ENCODE peak calls at places on chromosomes 1 and 21, in eight cellular contexts. O is heart right ventricle; M is lung; L is CD8-positive, alpha-beta memory T cell; T is H7; J is BJ; N is thoracic aorta; S is lower lobe of right lung. C is an unnamed sample.

GRCh38 chr1:20665736-20666135 is 4.6 kb upstream of the DDOST start:
- DNase-seq in O (no peak), M (no peak), L (no peak), T (no peak), J (no peak), N (no peak), S (no peak), C (no peak)

GRCh38 chr1:228502522-228502921 is 15.3 kb downstream of the RNF187 start:
- DNase-seq in O (no peak), M (peak; percentile 24), L (no peak), T (no peak), J (no peak), N (no peak), S (no peak), C (no peak)

GRCh38 chr1:193421487-193421886 is 235.1 kb upstream of the B3GALT2 start:
- DNase-seq in O (no peak), M (no peak), L (no peak), T (no peak), J (no peak), N (no peak), S (no peak), C (no peak)

GRCh38 chr1:229158317-229159294 is 112.3 kb upstream of the RAB4A start:
- DNase-seq in O (no peak), M (peak; percentile 45), L (no peak), T (no peak), J (no peak), N (no peak), S (peak; percentile 58), C (no peak)

GRCh38 chr1:158179301-158180041 is 1.2 kb upstream of the CD1D start:
- DNase-seq in O (no peak), M (no peak), L (no peak), T (no peak), J (no peak), N (no peak), S (no peak), C (peak; percentile 86)

GRCh38 chr1:98316286-98316685 is 345.2 kb upstream of the SNX7 start:
- DNase-seq in O (no peak), M (no peak), L (no peak), T (no peak), J (no peak), N (no peak), S (no peak), C (no peak)

GRCh38 chr1:215133532-215133931 is 51.0 kb downstream of the KCNK2 start:
- DNase-seq in O (no peak), M (no peak), L (no peak), T (no peak), J (no peak), N (no peak), S (no peak), C (no peak)

GRCh38 chr21:38965910-38966504 is 160.3 kb downstream of the ETS2 start:
- DNase-seq in O (no peak), M (peak; percentile 88), L (no peak), T (peak; percentile 83), J (no peak), N (no peak), S (peak; percentile 80), C (no peak)

GRCh38 chr1:41642922-41643321 is 158.4 kb upstream of the EDN2 start:
- DNase-seq in O (no peak), M (no peak), L (no peak), T (no peak), J (no peak), N (no peak), S (no peak), C (no peak)

GRCh38 chr1:18100493-18101063 is 7.0 kb upstream of the IGSF21 start:
- DNase-seq in O (peak; percentile 32), M (peak; percentile 58), L (peak; percentile 27), T (peak; percentile 83), J (peak; percentile 4), N (peak; percentile 51), S (no peak), C (peak; percentile 58)

GRCh38 chr1:206578959-206579358 is 33.3 kb downstream of the EIF2D start:
- DNase-seq in O (no peak), M (no peak), L (no peak), T (no peak), J (no peak), N (no peak), S (no peak), C (no peak)

GRCh38 chr1:54297596-54298283 is 97.8 kb downstream of the MRPL37 start:
- DNase-seq in O (no peak), M (no peak), L (no peak), T (no peak), J (no peak), N (no peak), S (no peak), C (no peak)

GRCh38 chr1:40594187-40594531 is 62.7 kb downstream of the ZNF684 start:
- DNase-seq in O (no peak), M (no peak), L (no peak), T (no peak), J (no peak), N (no peak), S (no peak), C (no peak)

GRCh38 chr1:99781798-99782197 is 15.4 kb upstream of the FRRS1 start:
- DNase-seq in O (peak; percentile 31), M (no peak), L (no peak), T (no peak), J (no peak), N (no peak), S (no peak), C (no peak)

GRCh38 chr1:99784809-99785255 is 18.4 kb upstream of the FRRS1 start:
- DNase-seq in O (no peak), M (no peak), L (peak; percentile 42), T (no peak), J (no peak), N (no peak), S (no peak), C (peak; percentile 9)

GRCh38 chr1:99782920-99783319 is 16.5 kb upstream of the FRRS1 start:
- DNase-seq in O (no peak), M (no peak), L (no peak), T (no peak), J (no peak), N (no peak), S (no peak), C (no peak)

GRCh38 chr1:99782397-99782796 is 16.0 kb upstream of the FRRS1 start:
- DNase-seq in O (no peak), M (no peak), L (no peak), T (no peak), J (no peak), N (no peak), S (no peak), C (no peak)

DNA sequence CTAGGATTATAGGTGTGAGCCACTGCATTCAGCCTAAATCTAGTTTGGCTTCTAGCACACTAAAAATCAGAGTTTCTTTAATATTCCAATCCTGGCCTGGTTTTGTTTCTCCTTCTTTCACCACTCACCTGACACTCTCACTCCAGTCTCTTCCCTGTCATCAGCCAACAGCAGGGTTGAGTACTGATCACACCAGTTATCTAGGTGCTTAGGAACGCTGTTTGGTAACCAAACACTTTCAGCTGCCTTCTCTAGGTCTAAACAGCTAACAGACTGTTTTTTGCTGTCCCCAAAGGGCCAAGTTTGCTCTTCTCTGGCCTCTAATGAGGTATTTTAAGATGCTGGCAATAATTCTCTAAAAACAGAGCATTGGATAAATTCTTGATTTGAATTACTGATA is 17.7 kb upstream of the FRRS1 start:
- DNase-seq in O (no peak), M (no peak), L (no peak), T (no peak), J (no peak), N (no peak), S (no peak), C (no peak)
- H3K4me3 ChIP-seq in O (no peak overlapping the region), M (no peak overlapping the region), L (peak overlapping the region; percentile 27), T (no peak overlapping the region), J (no peak overlapping the region), N (no peak overlapping the region), S (no peak overlapping the region), C (no peak overlapping the region)

DNA sequence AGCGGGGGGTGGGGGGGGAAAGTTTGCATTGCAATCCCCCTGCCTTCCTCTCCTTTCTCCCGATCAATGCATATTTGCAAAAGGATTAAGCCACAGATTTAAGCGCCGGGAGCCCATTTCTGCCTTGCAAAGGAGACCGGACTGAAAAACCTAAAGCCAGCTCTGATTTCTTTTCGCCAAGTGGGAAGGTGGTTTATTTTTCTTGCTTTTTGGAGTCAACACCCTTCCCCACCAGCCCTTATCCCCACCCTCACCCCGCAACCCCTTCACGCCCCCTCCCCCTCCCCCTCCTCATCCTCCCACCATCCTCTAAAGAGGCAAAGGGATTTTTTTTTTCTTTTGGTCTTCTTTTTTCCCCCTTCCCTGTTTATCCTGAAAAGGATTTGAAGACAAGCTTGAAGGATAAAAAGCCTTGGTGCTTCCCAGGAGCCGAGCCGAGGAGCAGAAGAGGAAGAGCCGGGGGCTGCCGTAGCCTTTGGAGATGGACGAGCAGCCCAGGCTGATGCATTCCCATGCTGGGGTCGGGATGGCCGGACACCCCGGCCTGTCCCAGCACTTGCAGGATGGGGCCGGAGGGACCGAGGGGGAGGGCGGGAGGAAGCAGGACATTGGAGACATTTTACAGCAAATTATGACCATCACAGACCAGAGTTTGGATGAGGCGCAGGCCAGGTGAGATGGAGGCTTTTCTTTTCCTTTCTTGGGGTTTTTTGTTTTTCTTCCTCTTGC is 522 bp downstream of the PBX1 start:
- DNase-seq in O (peak; percentile 49), M (peak; percentile 39), L (no peak), T (peak; percentile 65), J (no peak), N (no peak), S (peak; percentile 51), C (no peak)
- H3K4me3 ChIP-seq in O (peak overlapping the region; percentile 74), M (peak overlapping the region; percentile 71), L (peak overlapping the region; percentile 23), T (peak overlapping the region; percentile 90), J (peak overlapping the region; percentile 83), N (peak overlapping the region; percentile 92), S (peak overlapping the region; percentile 69), C (peak overlapping the region; percentile 53)

DNA sequence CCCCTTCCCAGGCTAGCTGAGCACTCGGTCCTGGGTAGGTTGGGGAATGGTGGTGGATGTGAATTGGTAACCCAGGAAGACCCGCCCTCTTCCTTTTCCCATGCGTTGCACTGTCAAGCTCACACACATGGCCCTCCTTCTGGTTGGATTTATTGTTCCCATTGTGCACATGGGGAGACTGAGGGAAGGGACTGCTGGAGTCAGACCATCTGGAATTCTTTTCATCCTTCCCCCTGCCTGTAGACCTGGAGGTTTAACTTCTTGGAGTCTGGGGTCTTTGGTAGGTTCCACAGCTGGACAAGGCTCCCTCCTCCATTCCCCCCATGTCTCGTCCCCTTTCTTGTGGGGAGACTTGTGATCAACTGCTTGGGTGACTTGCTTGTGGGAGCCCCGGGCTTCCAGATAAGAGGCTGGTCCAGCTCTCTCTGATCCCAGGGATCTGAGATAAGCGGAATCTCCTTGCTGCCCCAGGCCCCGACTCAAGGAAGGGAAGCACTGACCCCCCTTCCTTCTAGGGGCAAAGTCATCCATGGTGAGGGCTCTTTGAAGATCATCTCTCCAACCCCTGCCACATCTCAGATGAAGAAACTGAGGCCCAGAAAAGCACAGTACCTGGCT is 55.7 kb upstream of the SYNC start:
- DNase-seq in O (no peak), M (no peak), L (no peak), T (no peak), J (no peak), N (no peak), S (no peak), C (no peak)
- H3K4me3 ChIP-seq in O (no peak overlapping the region), M (no peak overlapping the region), L (no peak overlapping the region), T (no peak overlapping the region), J (no peak overlapping the region), N (no peak overlapping the region), S (no peak overlapping the region), C (no peak overlapping the region)

DNA sequence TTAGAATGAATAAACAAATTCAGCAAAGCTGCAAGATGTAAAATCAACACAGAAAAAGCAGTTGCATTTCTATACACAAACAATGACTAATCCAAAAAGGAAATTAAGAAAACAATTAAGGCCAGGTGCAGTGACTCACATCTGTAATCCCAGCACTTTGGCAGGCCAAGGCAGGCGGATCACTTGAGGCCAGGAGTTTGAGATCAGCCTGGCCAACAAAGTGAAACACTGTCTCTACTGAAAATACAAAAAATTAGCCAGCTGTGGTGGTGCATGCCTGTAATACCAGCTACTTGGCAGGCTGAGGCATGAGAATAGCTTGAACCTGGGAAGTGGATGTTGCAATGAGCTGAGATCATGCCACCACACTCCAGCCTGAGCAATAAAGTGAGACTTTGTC is 22.3 kb downstream of the THEM4 start:
- DNase-seq in O (no peak), M (no peak), L (no peak), T (no peak), J (no peak), N (no peak), S (no peak), C (no peak)
- H3K4me3 ChIP-seq in O (no peak overlapping the region), M (no peak overlapping the region), L (no peak overlapping the region), T (no peak overlapping the region), J (no peak overlapping the region), N (no peak overlapping the region), S (no peak overlapping the region), C (no peak overlapping the region)

C was measured in Jurkat, Clone E6-1.